ENCODE peak calls at places on chromosomes 11 and 22, in ten cellular contexts. B, A, U, L, R, F, Q, J, Y and S are unnamed samples.

GRCh38 chr11:105823495-105824033 is 198.5 kb downstream of the MSANTD4 start:
- DNase-seq in U (no peak), L (no peak), Q (no peak), A (no peak), Y (no peak), B (no peak), F (no peak), R (no peak), J (no peak), S (no peak)

GRCh38 chr11:117825538-117826359 is 1.2 kb upstream of the FXYD2 start:
- DNase-seq in R (no peak), J (no peak), Q (no peak), U (no peak), F (no peak), L (peak; percentile 21), A (no peak), B (no peak), Y (no peak), S (peak; percentile 13)

GRCh38 chr11:34619062-34619516 is 1.8 kb upstream of the EHF start:
- DNase-seq in J (no peak), R (no peak), U (no peak), A (no peak), Y (no peak), F (no peak), B (no peak), Q (no peak), L (no peak), S (no peak)

GRCh38 chr22:22942511-22943329 is 55.1 kb downstream of the IGLL5 start:
- DNase-seq in F (no peak), J (no peak), L (peak; percentile 15), A (peak; percentile 64), U (peak; percentile 35), B (peak; percentile 60), Q (peak; percentile 71), R (no peak), Y (peak; percentile 71), S (peak; percentile 52)

GRCh38 chr11:45089251-45089650 is 57.2 kb upstream of the PRDM11 start:
- DNase-seq in Q (peak; percentile 98), A (peak; percentile 94), R (no peak), B (no peak), F (peak; percentile 68), U (no peak), Y (no peak), J (peak; percentile 82), L (peak; percentile 71), S (peak; percentile 74)

GRCh38 chr11:19978668-19979518 is 181.4 kb downstream of the DBX1 start:
- DNase-seq in L (no peak), J (no peak), U (no peak), Q (peak; percentile 84), R (no peak), Y (peak; percentile 51), F (peak; percentile 65), B (no peak), A (peak; percentile 91), S (no peak)

GRCh38 chr22:47690586-47690985 is 928.1 kb downstream of the TBC1D22A start:
- DNase-seq in Y (no peak), J (no peak), R (no peak), L (no peak), B (no peak), F (no peak), Q (no peak), U (no peak), A (no peak), S (no peak)

GRCh38 chr22:19974935-19975706 is 33.5 kb upstream of the TXNRD2 start:
- DNase-seq in B (no peak), A (no peak), Q (no peak), L (no peak), R (no peak), Y (no peak), U (no peak), J (no peak), F (no peak), S (no peak)

GRCh38 chr22:30425616-30426394 is at the start of gene MTFP1:
- DNase-seq in Y (peak; percentile 66), J (peak; percentile 66), L (peak; percentile 74), A (peak; percentile 79), F (no peak), Q (peak; percentile 67), U (peak; percentile 44), R (no peak), B (peak; percentile 37), S (peak; percentile 84)

GRCh38 chr11:8338138-8338537 is 74.5 kb upstream of the LMO1 start:
- DNase-seq in L (peak; percentile 50), J (peak; percentile 47), Y (peak; percentile 72), U (peak; percentile 46), B (no peak), Q (peak; percentile 34), F (no peak), R (no peak), A (peak; percentile 58), S (peak; percentile 70)

GRCh38 chr22:30806391-30806861 is 111.8 kb downstream of the OSBP2 start:
- DNase-seq in J (no peak), L (no peak), A (peak; percentile 58), B (no peak), F (no peak), Q (peak; percentile 53), R (peak; percentile 14), U (no peak), Y (no peak), S (no peak)

GRCh38 chr22:28800308-28801041 is at the start of gene XBP1:
- DNase-seq in Q (peak; percentile 94), J (peak; percentile 96), B (peak; percentile 90), U (peak; percentile 95), L (peak; percentile 95), A (peak; percentile 99), R (peak; percentile 56), Y (peak; percentile 96), F (peak; percentile 84), S (peak; percentile 97)

GRCh38 chr11:115222218-115222862 is 281.9 kb downstream of the CADM1 start:
- DNase-seq in Y (no peak), R (peak; percentile 93), L (no peak), J (no peak), F (peak; percentile 83), B (no peak), U (no peak), Q (peak; percentile 23), A (peak; percentile 72), S (no peak)

GRCh38 chr11:33893711-33894401 is 2.0 kb upstream of the LMO2 start:
- DNase-seq in Y (no peak), B (peak; percentile 77), F (no peak), R (no peak), U (no peak), J (no peak), L (no peak), A (no peak), Q (peak; percentile 71), S (no peak)

GRCh38 chr11:18064035-18064434 is 18.0 kb upstream of the TPH1 start:
- DNase-seq in U (no peak), R (no peak), Q (no peak), Y (no peak), F (no peak), L (no peak), B (no peak), A (no peak), J (no peak), S (no peak)

GRCh38 chr11:102010776-102011500 is 36.3 kb upstream of the CFAP300 start:
- DNase-seq in L (no peak), F (peak; percentile 59), B (no peak), Y (peak; percentile 83), A (peak; percentile 94), Q (peak; percentile 83), U (no peak), R (peak; percentile 67), J (peak; percentile 61), S (peak; percentile 45)

GRCh38 chr11:113213549-113213948 is 100.8 kb upstream of the TTC12 start:
- DNase-seq in J (no peak), Q (no peak), Y (no peak), B (no peak), F (no peak), U (no peak), L (no peak), R (no peak), A (no peak), S (no peak)

GRCh38 chr11:76685841-76686240 is 15.3 kb upstream of the LRRC32 start:
- DNase-seq in R (no peak), B (no peak), U (no peak), F (no peak), A (no peak), L (no peak), J (no peak), Q (no peak), Y (no peak), S (no peak)
- H3K4me3 ChIP-seq in R (no peak overlapping the region), B (peak overlapping the region; percentile 51), U (no peak overlapping the region), F (no peak overlapping the region), A (no peak overlapping the region), L (no peak overlapping the region), J (no peak overlapping the region), Q (no peak overlapping the region), Y (no peak overlapping the region), S (no peak overlapping the region)

GRCh38 chr11:11442791-11443190 is 89.7 kb upstream of the CSNK2A3 start:
- DNase-seq in Y (no peak), Q (no peak), J (no peak), R (no peak), U (peak; percentile 59), F (no peak), L (no peak), A (no peak), B (no peak), S (no peak)
- H3K4me3 ChIP-seq in Y (no peak overlapping the region), Q (no peak overlapping the region), J (no peak overlapping the region), R (no peak overlapping the region), U (no peak overlapping the region), F (no peak overlapping the region), L (no peak overlapping the region), A (no peak overlapping the region), B (no peak overlapping the region), S (no peak overlapping the region)

DNA sequence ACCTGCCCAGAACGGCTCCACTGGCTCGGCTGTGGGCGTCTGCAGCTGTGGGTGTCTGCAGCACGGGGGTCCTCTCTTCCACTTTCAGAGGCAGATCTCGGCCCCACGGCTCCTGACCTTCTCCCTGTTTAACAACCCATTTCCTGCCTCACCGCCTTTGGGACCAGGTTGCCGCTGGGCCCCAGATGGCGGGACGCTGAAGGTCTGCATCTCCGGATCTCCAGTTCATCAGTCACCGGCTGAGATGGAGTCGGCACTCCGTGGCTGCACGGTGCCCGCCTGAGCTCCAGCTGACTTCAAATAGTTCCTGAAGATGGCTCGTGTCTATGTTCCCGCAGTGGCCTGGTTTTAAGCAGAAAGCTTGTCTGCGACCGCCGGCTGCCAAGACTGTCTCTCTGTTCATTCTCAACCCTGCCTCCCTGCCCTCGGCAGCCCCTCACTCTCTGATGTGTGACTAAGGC is 475.9 kb downstream of the BRD1 start:
- DNase-seq in R (no peak), Y (peak; percentile 30), Q (no peak), U (peak; percentile 22), F (no peak), B (no peak), J (no peak), A (no peak), L (no peak), S (no peak)
- H3K4me3 ChIP-seq in R (no peak overlapping the region), Y (no peak overlapping the region), Q (no peak overlapping the region), U (no peak overlapping the region), F (no peak overlapping the region), B (no peak overlapping the region), J (no peak overlapping the region), A (no peak overlapping the region), L (no peak overlapping the region), S (no peak overlapping the region)

DNA sequence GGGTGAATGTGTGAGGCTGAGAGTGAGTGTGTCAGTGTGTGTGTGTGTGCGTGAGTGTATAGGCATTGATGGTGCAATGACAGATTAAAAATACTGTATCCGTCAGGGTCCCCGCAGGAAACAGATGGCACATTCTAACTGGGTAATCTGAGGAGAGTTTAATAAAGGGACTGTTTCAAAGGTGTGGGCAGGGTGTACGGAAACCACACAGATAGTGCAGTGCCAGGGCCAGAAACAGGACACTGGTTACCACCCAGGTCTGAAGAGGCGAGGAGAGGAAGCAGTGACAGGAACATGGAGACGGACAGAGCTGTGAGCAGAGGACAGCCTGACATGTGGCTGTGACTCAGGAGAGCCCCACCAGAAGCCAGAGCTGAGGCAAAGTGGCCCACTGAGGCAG is 16.5 kb downstream of the P2RX3 start:
- DNase-seq in Q (no peak), J (no peak), F (no peak), B (no peak), L (no peak), U (no peak), Y (no peak), A (no peak), R (no peak), S (no peak)
- H3K4me3 ChIP-seq in Q (no peak overlapping the region), J (no peak overlapping the region), F (no peak overlapping the region), B (no peak overlapping the region), L (no peak overlapping the region), U (no peak overlapping the region), Y (no peak overlapping the region), A (no peak overlapping the region), R (no peak overlapping the region), S (no peak overlapping the region)